ENCODE peak calls at places on chromosomes 4 and X, in nine cellular contexts. V, E, W, M, Y, K, A, X and I are unnamed samples.

GRCh38 chr4:20253799-20254409 is 2.2 kb downstream of the SLIT2 start:
- DNase-seq in V (peak), E (peak), W (no peak), M (no peak), Y (peak), K (peak), A (peak), X (peak), I (no peak)

GRCh38 chrX:103503163-103503852 is 16.0 kb downstream of the RAB40A start:
- DNase-seq in V (no peak), E (peak), W (no peak), M (peak), Y (peak), K (no peak), A (no peak), X (no peak), I (no peak)

GRCh38 chrX:94123062-94123461 is 449.1 kb downstream of the FAM133A start:
- DNase-seq in V (no peak), E (no peak), W (no peak), M (no peak), Y (no peak), K (no peak), A (no peak), X (no peak), I (no peak)

GRCh38 chr4:151098191-151098590 is 1.2 kb upstream of the RPS3A start:
- DNase-seq in V (no peak), E (no peak), W (no peak), M (no peak), Y (no peak), K (peak), A (no peak), X (no peak), I (no peak)

GRCh38 chr4:106971586-106971985 is 64.5 kb downstream of the DKK2 start:
- DNase-seq in V (no peak), E (peak), W (no peak), M (no peak), Y (no peak), K (no peak), A (no peak), X (no peak), I (no peak)

GRCh38 chr4:42566835-42567234 is 90.1 kb downstream of the ATP8A1 start:
- DNase-seq in V (no peak), E (no peak), W (no peak), M (no peak), Y (peak), K (no peak), A (no peak), X (no peak), I (no peak)

GRCh38 chrX:74449322-74449936 is 28.1 kb downstream of the SLC16A2 start:
- DNase-seq in V (no peak), E (peak), W (no peak), M (no peak), Y (peak), K (peak), A (no peak), X (no peak), I (no peak)

GRCh38 chr4:71268156-71268555 is 70.7 kb upstream of the SLC4A4 start:
- DNase-seq in V (no peak), E (no peak), W (no peak), M (peak), Y (no peak), K (no peak), A (no peak), X (peak), I (no peak)

GRCh38 chr4:5976921-5977320 is 41.3 kb downstream of the C4orf50 start:
- DNase-seq in V (no peak), E (no peak), W (no peak), M (no peak), Y (no peak), K (no peak), A (no peak), X (no peak), I (no peak)

GRCh38 chr4:45350438-45350837 is 624.1 kb upstream of the GNPDA2 start:
- DNase-seq in V (no peak), E (peak), W (no peak), M (peak), Y (peak), K (no peak), A (no peak), X (peak), I (peak)
- H3K4me3 ChIP-seq in V (peak), E (peak), W (no peak), M (peak), Y (no peak), K (no peak), A (no peak), X (no peak), I (no peak)

DNA sequence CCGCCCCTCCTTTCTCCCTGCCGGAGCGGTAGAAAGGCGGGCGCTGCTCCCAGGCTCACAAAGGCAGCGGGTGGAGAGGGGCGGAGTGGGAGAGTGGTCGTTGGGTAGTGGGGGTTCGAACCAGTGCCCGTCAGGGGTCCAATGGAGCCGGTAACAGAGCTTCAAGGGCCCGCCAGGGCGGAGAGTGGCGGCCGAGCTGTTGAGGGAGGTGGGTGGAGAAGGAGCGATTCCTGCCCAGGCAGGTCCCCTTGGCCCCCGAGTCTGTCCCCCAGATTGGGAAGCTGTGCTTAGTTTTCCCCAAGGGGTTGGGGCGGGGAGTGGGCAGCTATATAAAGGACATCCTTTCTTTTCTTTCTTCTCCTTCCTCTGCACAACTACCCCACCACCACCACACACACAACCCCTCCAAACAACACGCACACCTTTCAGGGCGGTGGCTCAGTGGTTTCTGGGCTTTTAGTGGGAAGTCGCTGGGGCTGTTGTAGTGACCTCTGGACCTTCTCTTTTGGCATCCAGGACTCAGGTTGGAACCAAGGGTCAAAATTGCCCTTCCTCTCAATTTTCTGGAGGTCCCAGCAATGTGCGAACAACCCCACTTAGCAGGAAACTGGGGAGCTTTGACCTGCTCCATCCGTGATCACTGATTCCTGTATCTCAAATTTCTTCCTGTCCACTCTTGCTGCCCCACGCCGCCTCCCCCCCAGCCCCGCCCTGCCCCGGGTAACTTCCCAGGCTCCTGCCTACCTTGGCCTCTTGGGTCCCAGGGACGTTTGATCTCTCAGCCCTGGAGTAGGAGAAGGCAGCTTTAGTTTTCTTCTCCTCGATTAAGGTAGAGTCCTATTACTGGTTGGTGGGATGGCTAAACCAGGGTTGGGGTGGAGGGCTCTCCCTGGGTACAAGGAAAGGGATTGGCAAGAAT is 1.9 kb downstream of the EFNB1 start:
- DNase-seq in V (no peak), E (no peak), W (no peak), M (no peak), Y (no peak), K (no peak), A (peak), X (no peak), I (peak)
- H3K4me3 ChIP-seq in V (peak), E (peak), W (peak), M (peak), Y (peak), K (no peak), A (peak), X (peak), I (peak)

GRCh38 chr4:119039160-119039559 is 96.5 kb upstream of the MYOZ2 start:
- DNase-seq in V (no peak), E (no peak), W (no peak), M (no peak), Y (no peak), K (no peak), A (no peak), X (no peak), I (no peak)
- H3K4me3 ChIP-seq in V (no peak), E (no peak), W (no peak), M (no peak), Y (no peak), K (no peak), A (no peak), X (no peak), I (no peak)

GRCh38 chrX:133265331-133265730 is 47.2 kb upstream of the TFDP3 start:
- DNase-seq in V (peak), E (peak), W (no peak), M (no peak), Y (no peak), K (no peak), A (no peak), X (peak), I (no peak)
- H3K4me3 ChIP-seq in V (no peak), E (no peak), W (no peak), M (no peak), Y (no peak), K (no peak), A (no peak), X (no peak), I (no peak)

GRCh38 chr4:65028592-65028991 is 619.3 kb upstream of the TECRL start:
- DNase-seq in V (no peak), E (no peak), W (no peak), M (no peak), Y (no peak), K (no peak), A (no peak), X (no peak), I (no peak)

GRCh38 chr4:65021737-65022136 is 612.5 kb upstream of the TECRL start:
- DNase-seq in V (no peak), E (no peak), W (no peak), M (no peak), Y (no peak), K (no peak), A (no peak), X (peak), I (no peak)

GRCh38 chr4:65018313-65018712 is 609.1 kb upstream of the TECRL start:
- DNase-seq in V (no peak), E (no peak), W (no peak), M (no peak), Y (no peak), K (no peak), A (no peak), X (no peak), I (no peak)

GRCh38 chr4:65023877-65024670 is 614.8 kb upstream of the TECRL start:
- DNase-seq in V (no peak), E (no peak), W (no peak), M (no peak), Y (no peak), K (no peak), A (no peak), X (no peak), I (no peak)
- H3K4me3 ChIP-seq in V (no peak), E (no peak), W (no peak), M (no peak), Y (no peak), K (no peak), A (no peak), X (no peak), I (no peak)

GRCh38 chr4:95593992-95594391 is 45.2 kb upstream of the UNC5C start:
- DNase-seq in V (no peak), E (no peak), W (no peak), M (no peak), Y (no peak), K (no peak), A (no peak), X (no peak), I (no peak)

GRCh38 chr4:95596676-95597075 is 47.9 kb upstream of the UNC5C start:
- DNase-seq in V (no peak), E (no peak), W (no peak), M (no peak), Y (no peak), K (no peak), A (no peak), X (no peak), I (no peak)

GRCh38 chr4:95590615-95591014 is 41.8 kb upstream of the UNC5C start:
- DNase-seq in V (no peak), E (no peak), W (no peak), M (no peak), Y (no peak), K (no peak), A (no peak), X (no peak), I (no peak)

GRCh38 chr4:95594629-95595028 is 45.9 kb upstream of the UNC5C start:
- DNase-seq in V (no peak), E (no peak), W (no peak), M (no peak), Y (no peak), K (no peak), A (no peak), X (no peak), I (no peak)

GRCh38 chr4:95591278-95591677 is 42.5 kb upstream of the UNC5C start:
- DNase-seq in V (no peak), E (no peak), W (no peak), M (no peak), Y (no peak), K (no peak), A (no peak), X (no peak), I (no peak)
- H3K4me3 ChIP-seq in V (no peak), E (no peak), W (no peak), M (no peak), Y (no peak), K (no peak), A (no peak), X (no peak), I (no peak)

GRCh38 chr4:1370321-1371124 is 23.5 kb downstream of the UVSSA start:
- DNase-seq in V (peak), E (no peak), W (no peak), M (no peak), Y (no peak), K (no peak), A (peak), X (no peak), I (no peak)

GRCh38 chr4:1369484-1370079 is 22.6 kb downstream of the UVSSA start:
- DNase-seq in V (peak), E (no peak), W (no peak), M (no peak), Y (no peak), K (no peak), A (no peak), X (no peak), I (no peak)

GRCh38 chr4:1371151-1371830 is 24.3 kb downstream of the UVSSA start:
- DNase-seq in V (peak), E (no peak), W (no peak), M (no peak), Y (no peak), K (no peak), A (no peak), X (no peak), I (no peak)

GRCh38 chr4:1373892-1374705 is 27.1 kb downstream of the UVSSA start:
- DNase-seq in V (peak), E (no peak), W (no peak), M (no peak), Y (no peak), K (no peak), A (peak), X (no peak), I (no peak)

GRCh38 chr4:1371831-1372165 is 24.8 kb downstream of the UVSSA start:
- DNase-seq in V (peak), E (no peak), W (no peak), M (no peak), Y (no peak), K (no peak), A (no peak), X (no peak), I (no peak)
- H3K4me3 ChIP-seq in V (no peak), E (no peak), W (no peak), M (no peak), Y (no peak), K (no peak), A (no peak), X (no peak), I (no peak)

GRCh38 chr4:155170569-155170968 is 37.9 kb upstream of the NPY2R start:
- DNase-seq in V (no peak), E (no peak), W (no peak), M (no peak), Y (peak), K (no peak), A (no peak), X (no peak), I (no peak)
- H3K4me3 ChIP-seq in V (no peak), E (no peak), W (no peak), M (no peak), Y (no peak), K (no peak), A (no peak), X (no peak), I (no peak)